ENCODE peak calls at places on chromosomes 6 and 20, in six cellular contexts. R is CD4-positive, alpha-beta memory T cell; T is AG09309; D is PC-9; A is neural progenitor cell; C is neuronal stem cell. X is an unnamed sample.

GRCh38 chr6:149453597-149454340 is 31.0 kb downstream of the ZC3H12D start:
- DNase-seq in R (no peak), T (no peak), D (peak), A (no peak), C (no peak), X (no peak)

GRCh38 chr6:108755257-108756240 is 92.7 kb upstream of the ARMC2 start:
- DNase-seq in R (no peak), T (peak), D (peak), A (no peak), C (no peak), X (no peak)

GRCh38 chr6:36721369-36722140 is 23.9 kb downstream of the RAB44 start:
- DNase-seq in R (no peak), T (no peak), D (peak), A (no peak), C (no peak), X (no peak)

GRCh38 chr6:130937942-130938604 is 110.9 kb downstream of the SMLR1 start:
- DNase-seq in R (no peak), T (no peak), D (peak), A (no peak), C (no peak), X (no peak)

GRCh38 chr6:123055266-123055665 is 59.2 kb downstream of the CLVS2 start:
- DNase-seq in R (no peak), T (no peak), D (no peak), A (no peak), C (no peak), X (peak)

GRCh38 chr20:14597206-14597715 is 259.8 kb upstream of the FLRT3 start:
- DNase-seq in R (no peak), T (no peak), D (no peak), A (no peak), C (no peak), X (no peak)

GRCh38 chr6:10837692-10837996 is 695 bp downstream of the MAK start:
- DNase-seq in R (peak), T (no peak), D (no peak), A (peak), C (no peak), X (no peak)

GRCh38 chr20:46681032-46681854 is 8.0 kb downstream of the TP53RK start:
- DNase-seq in R (peak), T (no peak), D (peak), A (peak), C (peak), X (no peak)

GRCh38 chr6:125357515-125358256 is 55.9 kb upstream of the HDDC2 start:
- DNase-seq in R (peak), T (no peak), D (no peak), A (no peak), C (no peak), X (no peak)

GRCh38 chr6:162713926-162714759 is 13.4 kb downstream of the PRKN start:
- DNase-seq in R (no peak), T (no peak), D (no peak), A (no peak), C (no peak), X (no peak)

GRCh38 chr6:41894366-41895299 is 542 bp downstream of the USP49 start:
- DNase-seq in R (no peak), T (no peak), D (peak), A (peak), C (no peak), X (no peak)

GRCh38 chr6:31837612-31838553 is 10.3 kb downstream of the HSPA1B start:
- DNase-seq in R (no peak), T (no peak), D (no peak), A (no peak), C (no peak), X (no peak)

GRCh38 chr20:63863798-63864544 is 1.1 kb upstream of the TPD52L2 start:
- DNase-seq in R (peak), T (peak), D (peak), A (peak), C (peak), X (no peak)

GRCh38 chr20:54103067-54103761 is 32.8 kb upstream of the BCAS1 start:
- DNase-seq in R (peak), T (no peak), D (peak), A (peak), C (peak), X (peak)

GRCh38 chr6:131733376-131734016 is 22.7 kb upstream of the CTAGE9 start:
- DNase-seq in R (no peak), T (peak), D (no peak), A (no peak), C (no peak), X (peak)

GRCh38 chr6:29791786-29792122 is 35.9 kb upstream of the HLA-G start:
- DNase-seq in R (no peak), T (no peak), D (peak), A (no peak), C (no peak), X (no peak)

GRCh38 chr6:31037692-31038091 is 27.4 kb downstream of the MUC22 start:
- DNase-seq in R (no peak), T (peak), D (no peak), A (no peak), C (no peak), X (peak)

GRCh38 chr6:586553-586952 is 70.3 kb downstream of the HUS1B start:
- DNase-seq in R (no peak), T (no peak), D (no peak), A (no peak), C (no peak), X (no peak)

GRCh38 chr20:43842126-43843020 is 72.3 kb upstream of the TOX2 start:
- DNase-seq in R (no peak), T (no peak), D (no peak), A (no peak), C (no peak), X (no peak)

GRCh38 chr20:37911838-37912273 is 8.9 kb downstream of the VSTM2L start:
- DNase-seq in R (no peak), T (peak), D (no peak), A (peak), C (no peak), X (no peak)

GRCh38 chr6:56263586-56264295 is 16.4 kb upstream of the COL21A1 start:
- DNase-seq in R (no peak), T (no peak), D (no peak), A (no peak), C (no peak), X (no peak)

GRCh38 chr6:45483021-45483420 is 105.3 kb upstream of the SUPT3H start:
- DNase-seq in R (no peak), T (peak), D (no peak), A (no peak), C (no peak), X (peak)

GRCh38 chr6:30129818-30130679 is 5.9 kb upstream of the TRIM40 start:
- DNase-seq in R (no peak), T (no peak), D (no peak), A (no peak), C (no peak), X (no peak)

GRCh38 chr6:158707826-158708225 is 58.0 kb downstream of the SYTL3 start:
- DNase-seq in R (no peak), T (no peak), D (no peak), A (no peak), C (no peak), X (no peak)

GRCh38 chr6:2881358-2881885 is 21.7 kb downstream of the SERPINB9 start:
- DNase-seq in R (no peak), T (no peak), D (no peak), A (no peak), C (no peak), X (no peak)

GRCh38 chr6:2877057-2877882 is 25.8 kb downstream of the SERPINB9 start:
- DNase-seq in R (no peak), T (peak), D (peak), A (no peak), C (no peak), X (peak)

GRCh38 chr6:2875840-2876207 is 27.3 kb downstream of the SERPINB9 start:
- DNase-seq in R (peak), T (no peak), D (no peak), A (peak), C (no peak), X (no peak)

GRCh38 chr6:2876210-2877056 is 26.7 kb downstream of the SERPINB9 start:
- DNase-seq in R (no peak), T (peak), D (peak), A (peak), C (no peak), X (peak)

GRCh38 chr6:2877960-2878359 is 25.1 kb downstream of the SERPINB9 start:
- DNase-seq in R (peak), T (no peak), D (no peak), A (no peak), C (no peak), X (no peak)
- H3K4me3 ChIP-seq in R (peak), T (no peak), D (no peak), A (no peak), C (no peak), X (no peak)

GRCh38 chr6:2197984-2198383 is 47.4 kb downstream of the GMDS start:
- DNase-seq in R (no peak), T (no peak), D (no peak), A (no peak), C (no peak), X (no peak)
- H3K4me3 ChIP-seq in R (no peak), T (no peak), D (no peak), A (no peak), C (no peak), X (no peak)

DNA sequence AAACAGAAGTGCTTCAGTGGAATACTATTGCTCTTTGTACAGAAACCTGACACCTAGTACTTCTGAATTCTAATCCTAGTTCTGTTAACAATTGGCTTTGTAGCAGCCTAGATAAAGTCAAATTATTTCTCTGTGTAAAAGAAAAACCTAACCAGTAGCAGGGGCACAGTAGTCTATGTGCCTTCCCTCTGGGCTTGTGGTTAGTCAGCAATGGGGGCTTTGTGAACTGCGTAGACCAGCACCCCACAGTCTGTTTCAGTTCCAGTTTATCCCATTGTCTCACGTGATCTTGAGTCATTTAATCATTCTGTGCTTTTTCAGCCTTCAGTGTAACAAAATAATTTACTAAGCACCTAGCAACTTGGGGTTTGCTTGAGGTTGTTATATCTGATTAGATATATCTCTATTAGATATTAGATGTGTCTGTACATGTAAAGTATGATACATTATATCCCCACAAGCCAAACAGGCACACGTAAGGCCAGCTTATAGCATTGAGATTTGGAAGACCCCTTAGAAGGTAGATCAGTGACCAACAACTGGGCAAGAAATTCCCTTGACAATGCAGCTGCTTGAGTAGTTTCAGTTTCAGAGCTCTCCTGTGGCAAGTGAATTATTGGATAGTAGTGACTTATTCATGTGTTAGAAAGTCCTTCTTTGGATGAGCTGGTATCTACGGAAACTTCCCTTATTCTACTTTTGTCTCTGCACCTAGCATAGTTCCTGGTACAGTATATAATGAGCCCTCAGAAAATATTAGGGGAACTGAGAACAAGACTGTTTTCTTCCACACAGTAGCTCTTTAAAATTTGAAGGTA is 27.9 kb upstream of the CCR6 start:
- DNase-seq in R (peak), T (no peak), D (no peak), A (no peak), C (no peak), X (no peak)
- H3K4me3 ChIP-seq in R (no peak), T (no peak), D (no peak), A (no peak), C (no peak), X (no peak)

DNA sequence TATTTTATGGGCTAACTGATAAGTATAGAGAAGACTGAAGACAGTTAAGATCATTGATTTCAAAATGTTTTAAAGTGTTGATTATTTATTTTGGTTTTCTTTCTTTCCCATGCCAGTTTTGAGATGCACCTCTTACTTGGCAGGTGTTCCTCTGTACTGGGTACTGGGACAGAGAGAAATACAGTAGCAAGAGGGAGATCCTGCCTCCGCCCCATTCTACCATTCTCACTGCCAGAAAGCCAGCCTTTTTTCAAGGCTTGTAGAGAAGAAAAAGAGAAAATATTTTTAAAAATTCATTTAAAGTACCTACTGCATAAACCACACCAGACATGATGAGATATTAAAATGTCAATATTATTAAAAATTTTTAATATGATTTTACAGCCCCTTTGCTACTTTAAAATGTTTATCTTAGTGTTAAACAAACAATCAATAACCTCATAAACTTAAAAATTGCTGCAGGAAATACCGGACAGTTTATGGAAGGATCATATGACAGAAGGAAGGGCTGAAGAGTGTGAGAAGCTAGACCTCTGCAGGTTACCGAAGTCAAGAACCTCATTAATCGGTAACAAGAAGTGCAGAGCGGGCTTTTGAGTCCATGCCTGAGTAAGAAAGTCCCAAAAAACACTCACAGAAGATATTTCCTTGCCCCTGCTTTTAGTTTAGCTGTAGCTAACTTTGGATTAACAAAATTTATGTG is 117.8 kb upstream of the ESR1 start:
- DNase-seq in R (no peak), T (no peak), D (no peak), A (no peak), C (no peak), X (no peak)
- H3K4me3 ChIP-seq in R (peak), T (no peak), D (no peak), A (no peak), C (no peak), X (no peak)

GRCh38 chr6:142729618-142730017 is 215.4 kb downstream of the HIVEP2 start:
- DNase-seq in R (no peak), T (no peak), D (no peak), A (no peak), C (no peak), X (no peak)

GRCh38 chr6:142731611-142732010 is 213.4 kb downstream of the HIVEP2 start:
- DNase-seq in R (no peak), T (no peak), D (no peak), A (no peak), C (no peak), X (no peak)

GRCh38 chr6:142735182-142735581 is 209.8 kb downstream of the HIVEP2 start:
- DNase-seq in R (no peak), T (no peak), D (no peak), A (no peak), C (no peak), X (peak)

GRCh38 chr6:142728910-142729481 is 216.0 kb downstream of the HIVEP2 start:
- DNase-seq in R (no peak), T (peak), D (no peak), A (no peak), C (no peak), X (peak)

DNA sequence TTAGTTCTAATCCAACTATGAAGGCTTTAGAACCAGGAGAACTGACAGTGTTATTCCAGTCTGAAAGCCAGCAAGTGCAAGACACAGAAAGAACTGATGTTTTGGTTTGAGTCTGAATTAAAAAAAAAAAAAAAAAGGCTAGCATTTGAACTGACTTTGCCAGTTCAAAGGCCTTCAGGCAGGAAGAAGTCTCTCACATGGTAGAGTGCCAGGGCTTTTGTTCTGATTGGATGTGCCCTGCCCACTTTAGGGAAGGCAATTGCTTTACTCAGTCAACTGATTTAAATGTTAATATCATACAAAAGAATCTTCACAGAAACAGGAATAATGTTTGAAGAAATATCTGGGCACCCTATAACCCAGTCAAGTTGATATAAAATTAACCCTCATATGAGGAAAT is 212.2 kb downstream of the HIVEP2 start:
- DNase-seq in R (no peak), T (no peak), D (no peak), A (no peak), C (no peak), X (no peak)
- H3K4me3 ChIP-seq in R (no peak), T (no peak), D (no peak), A (no peak), C (no peak), X (no peak)

GRCh38 chr20:10739134-10739533 is 65.3 kb upstream of the JAG1 start:
- DNase-seq in R (no peak), T (no peak), D (no peak), A (no peak), C (no peak), X (no peak)
- H3K4me3 ChIP-seq in R (no peak), T (no peak), D (no peak), A (no peak), C (no peak), X (no peak)

X was measured in skeletal muscle cell.